ENCODE peak calls at places on chromosomes 5 and 9, in eight cellular contexts. E is body of pancreas; P is NCI-H2081; A is upper lobe of left lung; W is psoas muscle; N is OCI-LY7; Y is stimulated activated CD4-positive, alpha-beta T cell treated with anti-CD3 and anti-CD28 coated beads, Interleukin-12 subunit alpha, Interleukin-12 subunit beta, amount 100 ng/mL, for 48 hours; B is H7. F is an unnamed sample.

GRCh38 chr9:12930906-12931305 is 156.1 kb downstream of the LURAP1L start:
- DNase-seq in E (no peak), P (no peak), A (no peak), W (no peak), N (no peak), Y (no peak), B (no peak), F (no peak)

GRCh38 chr5:125117556-125117955 is 371.1 kb upstream of the ZNF608 start:
- DNase-seq in E (no peak), P (no peak), A (no peak), W (no peak), N (no peak), Y (no peak), B (no peak), F (no peak)

GRCh38 chr9:113695901-113696300 is 180.2 kb upstream of the ZNF618 start:
- DNase-seq in E (no peak), P (no peak), A (no peak), W (no peak), N (no peak), Y (no peak), B (no peak), F (no peak)

GRCh38 chr9:77486968-77487367 is 161.2 kb downstream of the GNA14 start:
- DNase-seq in E (no peak), P (no peak), A (no peak), W (no peak), N (no peak), Y (no peak), B (no peak), F (no peak)

GRCh38 chr5:149466457-149466972 is 84.7 kb downstream of the CSNK1A1 start:
- DNase-seq in E (no peak), P (no peak), A (no peak), W (peak; percentile 62), N (no peak), Y (no peak), B (no peak), F (no peak)

GRCh38 chr9:108117775-108118174 is 628.2 kb upstream of the KLF4 start:
- DNase-seq in E (no peak), P (peak; percentile 28), A (no peak), W (no peak), N (no peak), Y (no peak), B (no peak), F (no peak)

GRCh38 chr5:115333164-115333563 is 36.7 kb upstream of the CCDC112 start:
- DNase-seq in E (no peak), P (no peak), A (no peak), W (no peak), N (no peak), Y (no peak), B (no peak), F (no peak)

GRCh38 chr5:43772601-43773031 is 169.6 kb downstream of the NNT start:
- DNase-seq in E (no peak), P (no peak), A (no peak), W (no peak), N (no peak), Y (no peak), B (no peak), F (no peak)

GRCh38 chr5:125891326-125891725 is 531.9 kb upstream of the GRAMD2B start:
- DNase-seq in E (no peak), P (no peak), A (no peak), W (no peak), N (no peak), Y (no peak), B (no peak), F (no peak)

GRCh38 chr5:149990518-149991376 is 9.7 kb downstream of the TIGD6 start:
- DNase-seq in E (peak; percentile 86), P (peak; percentile 56), A (peak; percentile 80), W (peak; percentile 61), N (peak; percentile 74), Y (peak; percentile 31), B (peak; percentile 70), F (peak; percentile 70)

GRCh38 chr5:87836696-87837095 is 424.0 kb upstream of the CCNH start:
- DNase-seq in E (no peak), P (no peak), A (no peak), W (no peak), N (no peak), Y (no peak), B (no peak), F (no peak)

GRCh38 chr9:130833324-130833990 is 1.6 kb upstream of the ABL1 start:
- DNase-seq in E (no peak), P (no peak), A (no peak), W (no peak), N (no peak), Y (no peak), B (no peak), F (no peak)